ENCODE peak calls at places on chromosomes 12 and 14, in four cellular contexts. T, F, G and S are unnamed samples.
A peak's percentile ranks its signal among the peaks of the same experiment; 100 is the strongest.

GRCh38 chr14:54312166-54312801 is 84.5 kb upstream of the CDKN3 start:
- DNase-seq in T (peak; percentile 96), F (no peak), G (peak; percentile 96), S (peak; percentile 78)

GRCh38 chr12:24135158-24135850 is 185.8 kb upstream of the SOX5 start:
- DNase-seq in T (no peak), F (no peak), G (peak; percentile 33), S (no peak)

GRCh38 chr14:36556811-36557433 is 25.5 kb downstream of the NKX2-8 start:
- DNase-seq in T (peak; percentile 26), F (no peak), G (peak; percentile 4), S (no peak)

GRCh38 chr14:99274346-99275221 is 2.6 kb upstream of the BCL11B start:
- DNase-seq in T (peak; percentile 89), F (no peak), G (peak; percentile 85), S (no peak)

GRCh38 chr12:52267266-52267665 is 7.2 kb upstream of the KRT86 start:
- DNase-seq in T (no peak), F (peak; percentile 28), G (no peak), S (no peak)

GRCh38 chr12:49131973-49132461 is 822 bp upstream of the TUBA1B start:
- DNase-seq in T (peak; percentile 61), F (no peak), G (peak; percentile 55), S (no peak)

GRCh38 chr12:38392584-38393144 is 76.1 kb downstream of the ALG10B start:
- DNase-seq in T (peak; percentile 18), F (no peak), G (no peak), S (no peak)

GRCh38 chr12:81758421-81759214 is 532 bp downstream of the PPFIA2 start:
- DNase-seq in T (peak; percentile 51), F (peak; percentile 68), G (peak; percentile 55), S (no peak)

GRCh38 chr12:66065623-66066022 is 64.9 kb downstream of the LLPH start:
- DNase-seq in T (peak; percentile 18), F (no peak), G (peak; percentile 60), S (no peak)

GRCh38 chr14:92462568-92462967 is 51.0 kb upstream of the RIN3 start:
- DNase-seq in T (no peak), F (peak; percentile 12), G (no peak), S (no peak)

GRCh38 chr12:5514545-5514944 is 82.6 kb downstream of the NTF3 start:
- DNase-seq in T (no peak), F (peak; percentile 22), G (no peak), S (no peak)

GRCh38 chr12:81231574-81232368 is 153.9 kb downstream of the ACSS3 start:
- DNase-seq in T (no peak), F (no peak), G (no peak), S (no peak)

GRCh38 chr12:127133675-127134335 is 1133.2 kb upstream of the TMEM132C start:
- DNase-seq in T (no peak), F (no peak), G (no peak), S (no peak)

GRCh38 chr14:101708853-101709532 is 52.5 kb upstream of the PPP2R5C start:
- DNase-seq in T (no peak), F (no peak), G (no peak), S (no peak)

GRCh38 chr12:45191239-45191638 is 24.7 kb upstream of the ANO6 start:
- DNase-seq in T (peak; percentile 39), F (no peak), G (peak; percentile 52), S (no peak)

GRCh38 chr12:68109444-68110217 is 49.9 kb downstream of the IFNG start:
- DNase-seq in T (peak; percentile 24), F (no peak), G (no peak), S (no peak)

GRCh38 chr14:53902307-53902706 is 54.3 kb downstream of the BMP4 start:
- DNase-seq in T (no peak), F (no peak), G (no peak), S (no peak)

GRCh38 chr12:6928703-6929407 is 1.1 kb downstream of the ATN1 start:
- DNase-seq in T (no peak), F (no peak), G (no peak), S (no peak)

GRCh38 chr12:79407671-79408622 is 282.8 kb downstream of the PAWR start:
- DNase-seq in T (peak; percentile 94), F (peak; percentile 77), G (peak; percentile 85), S (no peak)

GRCh38 chr14:90556666-90557450 is 160.0 kb downstream of the CALM1 start:
- DNase-seq in T (no peak), F (no peak), G (no peak), S (no peak)

GRCh38 chr12:119274636-119275065 is 59.9 kb upstream of the CCDC60 start:
- DNase-seq in T (no peak), F (no peak), G (no peak), S (no peak)

GRCh38 chr12:6921539-6921938 is 6.2 kb upstream of the ATN1 start:
- DNase-seq in T (no peak), F (no peak), G (no peak), S (no peak)

GRCh38 chr12:64566122-64566521 is 44.2 kb upstream of the RASSF3 start:
- DNase-seq in T (no peak), F (no peak), G (peak; percentile 58), S (peak; percentile 27)

GRCh38 chr12:57470970-57471656 is 8.6 kb downstream of the ARHGAP9 start:
- DNase-seq in T (no peak), F (no peak), G (no peak), S (no peak)
- H3K4me3 ChIP-seq in T (no peak overlapping the region), F (no peak overlapping the region), G (no peak overlapping the region), S (no peak overlapping the region)

GRCh38 chr12:106067606-106068205 is 71.0 kb downstream of the NUAK1 start:
- DNase-seq in T (no peak), F (no peak), G (no peak), S (no peak)
- H3K36me3 ChIP-seq in T (no peaks in the 10 kb centered on the region), F (peaks cover 65% of the 10 kb centered on the region), G (peaks cover 3% of the 10 kb centered on the region), S (peaks cover 30% of the 10 kb centered on the region)

GRCh38 chr14:56808314-56809201 is 1.7 kb downstream of the OTX2 start:
- DNase-seq in T (no peak), F (no peak), G (no peak), S (no peak)
- H3K4me3 ChIP-seq in T (peak overlapping the region; percentile 34), F (peak overlapping the region; percentile 28), G (no peak overlapping the region), S (no peak overlapping the region)

GRCh38 chr14:93859957-93860356 is 67.2 kb upstream of the FAM181A start:
- DNase-seq in T (no peak), F (no peak), G (no peak), S (no peak)
- H3K36me3 ChIP-seq in T (no peaks in the 10 kb centered on the region), F (no peaks in the 10 kb centered on the region), G (no peaks in the 10 kb centered on the region), S (no peaks in the 10 kb centered on the region)

GRCh38 chr12:42854826-42855225 is 265.3 kb upstream of the PRICKLE1 start:
- DNase-seq in T (no peak), F (no peak), G (no peak), S (no peak)
- H3K4me3 ChIP-seq in T (no peak overlapping the region), F (no peak overlapping the region), G (no peak overlapping the region), S (no peak overlapping the region)